ENCODE peak calls at places on chromosomes 5 and 9, in ten cellular contexts. I is hepatocyte, B is IMR-90, G is keratinocyte, Y is adrenal gland, D is mesendoderm, L is ascending aorta, W is heart right ventricle, X is esophagus muscularis mucosa, K is HepG2. J is an unnamed sample. For H3K4me1, the result is how much of the 10 kb centered on the place peaks cover.

GRCh38 chr9:98551511-98552286 is 157.0 kb downstream of the GABBR2 start:
- DNase-seq in X (no peak), K (no peak), Y (no peak), W (no peak), G (no peak), B (peak), L (no peak), I (peak), D (peak), J (peak)

GRCh38 chr9:97502222-97502983 is 937 bp downstream of the TMOD1 start:
- DNase-seq in X (peak), W (peak), D (peak), L (no peak), I (peak), G (no peak), Y (no peak), B (no peak), K (no peak), J (no peak)

GRCh38 chr5:6734243-6734695 is 21.0 kb downstream of the TENT4A start:
- DNase-seq in B (peak), I (no peak), W (no peak), X (no peak), K (no peak), D (no peak), Y (peak), L (no peak), G (no peak), J (no peak)

GRCh38 chr5:38167562-38167996 is 90.8 kb upstream of the EGFLAM start:
- DNase-seq in X (no peak), K (no peak), D (peak), Y (no peak), W (peak), G (no peak), L (no peak), I (no peak), B (no peak), J (no peak)

GRCh38 chr5:112013660-112014059 is 256.7 kb upstream of the NREP start:
- DNase-seq in I (no peak), B (no peak), K (no peak), L (no peak), G (no peak), W (no peak), Y (no peak), X (no peak), D (no peak), J (no peak)

GRCh38 chr5:169527863-169528262 is 55.7 kb upstream of the SPDL1 start:
- DNase-seq in K (no peak), D (no peak), I (no peak), L (no peak), X (no peak), G (no peak), Y (no peak), B (no peak), W (no peak), J (no peak)

GRCh38 chr9:134317431-134318414 is 8.5 kb upstream of the RXRA start:
- DNase-seq in L (peak), W (no peak), G (no peak), D (no peak), K (no peak), B (peak), Y (no peak), X (no peak), I (no peak), J (no peak)

GRCh38 chr9:86464242-86464641 is 110.0 kb upstream of the TUT7 start:
- DNase-seq in K (no peak), X (no peak), L (no peak), G (no peak), I (no peak), W (no peak), Y (no peak), B (no peak), D (no peak), J (no peak)

GRCh38 chr5:133382661-133383579 is 229.4 kb downstream of the FSTL4 start:
- DNase-seq in G (no peak), Y (no peak), X (no peak), D (no peak), K (no peak), I (no peak), W (no peak), L (no peak), B (no peak), J (no peak)

GRCh38 chr5:1542011-1542410 is 18.3 kb upstream of the LPCAT1 start:
- DNase-seq in G (no peak), W (no peak), L (no peak), I (no peak), K (no peak), X (no peak), Y (no peak), B (no peak), D (no peak), J (no peak)

GRCh38 chr5:132026516-132027008 is 15.1 kb upstream of the ACSL6 start:
- DNase-seq in L (no peak), X (peak), I (no peak), B (no peak), K (no peak), G (no peak), W (no peak), D (no peak), Y (no peak), J (peak)

GRCh38 chr9:130982636-130983282 is 26.2 kb upstream of the LAMC3 start:
- DNase-seq in G (no peak), W (no peak), X (no peak), K (no peak), B (no peak), L (no peak), I (no peak), Y (no peak), D (no peak), J (no peak)

GRCh38 chr5:55450050-55450765 is 84.6 kb downstream of the PLPP1 start:
- DNase-seq in D (no peak), I (no peak), B (peak), W (no peak), Y (no peak), G (no peak), L (no peak), X (no peak), K (no peak), J (no peak)

GRCh38 chr5:171484460-171484899 is 65.0 kb downstream of the FGF18 start:
- DNase-seq in L (no peak), W (no peak), I (no peak), X (no peak), K (no peak), D (no peak), B (no peak), Y (peak), G (no peak), J (no peak)

GRCh38 chr5:171481791-171482536 is 62.5 kb downstream of the FGF18 start:
- DNase-seq in L (no peak), X (no peak), Y (no peak), I (no peak), B (no peak), K (no peak), W (no peak), G (no peak), D (no peak), J (no peak)

GRCh38 chr5:171485668-171486067 is 66.2 kb downstream of the FGF18 start:
- DNase-seq in Y (no peak), W (no peak), L (no peak), D (no peak), B (no peak), I (no peak), G (no peak), K (no peak), X (no peak), J (no peak)

GRCh38 chr5:171479776-171480125 is 60.3 kb downstream of the FGF18 start:
- DNase-seq in L (no peak), W (no peak), X (no peak), I (no peak), B (no peak), D (no peak), G (no peak), Y (no peak), K (no peak), J (no peak)

GRCh38 chr5:171483453-171484177 is 64.2 kb downstream of the FGF18 start:
- DNase-seq in W (peak), X (no peak), D (no peak), K (no peak), G (no peak), B (peak), L (peak), I (no peak), Y (peak), J (no peak)
- H3K4me3 ChIP-seq in W (no peak), X (no peak), D (no peak), K (no peak), G (no peak), B (no peak), L (no peak), I (no peak), Y (no peak), J (no peak)

GRCh38 chr9:125651907-125652306 is 55.1 kb downstream of the MAPKAP1 start:
- DNase-seq in G (no peak), D (no peak), B (no peak), W (no peak), K (no peak), L (no peak), I (no peak), X (no peak), Y (no peak), J (no peak)
- H3K4me1 ChIP-seq in G (under half), D (under half), B (under half), W (under half), K (under half), L (under half), I (under half), X (under half), Y (under half), J (under half)

DNA sequence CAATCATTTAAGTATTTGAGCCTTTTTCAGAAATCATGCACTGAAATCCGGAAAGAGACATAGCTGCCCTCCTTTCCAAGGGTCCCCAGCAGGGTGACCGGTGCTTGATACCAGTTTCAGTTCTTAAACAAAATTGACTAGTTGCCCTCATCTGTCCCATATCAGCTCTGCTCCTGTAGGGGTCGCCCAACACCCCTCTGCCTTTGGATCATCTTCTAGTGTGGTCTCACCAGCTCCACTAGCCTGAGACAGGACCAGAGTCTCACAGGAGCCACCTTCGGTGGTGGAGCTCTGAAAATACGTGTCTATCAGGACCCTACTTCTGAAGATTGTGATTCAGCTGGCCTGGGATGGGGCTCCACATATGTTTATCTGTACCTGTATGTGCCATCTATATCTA is 428.2 kb downstream of the ENC1 start:
- DNase-seq in X (peak), Y (no peak), B (peak), D (peak), G (no peak), K (peak), W (no peak), L (no peak), I (no peak), J (no peak)
- H3K4me3 ChIP-seq in X (no peak), Y (no peak), B (no peak), D (no peak), G (no peak), K (no peak), W (no peak), L (no peak), I (no peak), J (no peak)

DNA sequence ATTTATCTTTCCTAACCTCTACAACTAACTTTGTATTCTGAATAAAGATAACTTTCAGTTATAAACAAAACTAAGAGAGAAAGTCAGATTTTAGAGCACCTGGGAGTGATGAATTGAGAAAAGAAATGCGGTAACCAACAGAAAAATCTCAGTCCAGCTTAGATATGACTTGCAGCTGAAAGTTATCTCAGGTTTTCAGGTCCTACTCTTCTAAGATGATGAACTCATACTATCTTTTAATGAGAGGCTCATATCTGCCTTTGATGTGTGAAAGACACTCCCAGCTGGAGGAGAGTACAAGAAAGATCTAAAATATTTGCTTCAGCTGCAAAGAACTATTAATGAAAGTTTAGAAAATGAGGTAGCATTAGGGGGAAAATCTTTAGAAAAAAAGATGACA is 190.5 kb downstream of the DENND1A start:
- DNase-seq in X (no peak), D (no peak), W (no peak), L (no peak), Y (no peak), G (no peak), K (no peak), I (no peak), B (no peak), J (no peak)
- H3K4me1 ChIP-seq in X (under half), D (under half), W (under half), L (under half), Y (under half), G (under half), K (half or more), I (under half), B (under half), J (under half)

DNA sequence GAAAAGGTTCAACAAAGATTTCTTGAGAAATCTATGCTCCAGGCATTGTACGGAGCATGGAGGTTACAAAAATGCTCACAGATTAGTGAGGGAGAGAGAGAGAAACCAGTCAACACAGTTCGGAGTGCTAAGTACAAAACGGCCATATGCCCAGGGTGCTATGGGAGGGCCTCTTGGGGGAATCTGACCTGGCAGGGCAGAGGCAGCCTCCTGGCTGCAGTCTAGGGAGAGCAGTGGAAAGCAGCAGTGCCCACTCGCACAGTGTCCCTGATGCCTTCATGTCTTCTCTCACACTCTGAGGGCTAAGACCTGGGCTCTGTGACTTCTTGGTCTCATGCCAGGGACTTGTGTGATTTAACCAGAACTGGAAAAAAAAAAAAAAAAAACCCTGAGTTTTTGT is 29.8 kb upstream of the SMC5 start:
- DNase-seq in L (no peak), Y (no peak), I (peak), G (no peak), X (no peak), W (peak), K (no peak), B (no peak), D (no peak), J (no peak)
- H3K4me3 ChIP-seq in L (no peak), Y (no peak), I (no peak), G (no peak), X (no peak), W (no peak), K (no peak), B (no peak), D (no peak), J (no peak)

DNA sequence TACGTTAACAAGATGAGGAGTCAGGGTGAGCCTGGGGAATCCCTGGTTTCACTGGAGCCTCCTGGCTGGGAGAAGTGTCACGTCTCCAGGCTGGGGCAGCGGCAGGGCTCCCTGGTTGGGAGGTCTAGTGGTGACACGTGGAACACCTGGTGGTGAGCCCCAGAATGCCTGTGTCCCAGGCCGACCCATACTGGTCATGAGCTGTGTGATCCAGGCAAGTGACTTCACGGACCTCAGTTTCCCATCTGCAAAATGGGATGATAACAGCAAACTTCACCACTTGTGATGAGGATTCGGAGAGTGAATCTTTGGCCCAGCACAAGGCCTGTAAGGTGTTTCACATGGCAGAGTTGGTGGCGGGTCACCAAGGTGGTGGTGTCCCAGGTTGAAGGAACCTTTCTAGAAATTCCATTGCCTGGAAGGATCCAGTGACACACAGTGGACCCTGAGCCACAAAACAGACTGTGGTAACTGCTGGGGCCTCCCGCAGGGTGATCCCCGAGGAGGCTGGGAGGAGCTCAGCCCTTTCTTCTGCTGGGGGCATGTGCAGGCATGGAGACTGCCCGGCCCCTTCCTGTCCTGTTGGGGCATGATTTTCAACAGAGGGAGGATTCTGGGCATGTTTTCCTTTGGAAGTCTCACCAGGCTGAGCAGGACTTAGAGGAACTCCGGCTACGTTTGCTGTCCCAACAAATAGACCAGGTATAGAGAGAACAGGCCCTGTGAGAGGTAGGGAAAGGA is 153.9 kb upstream of the IER5L start:
- DNase-seq in X (no peak), G (peak), Y (no peak), W (no peak), D (peak), K (no peak), I (no peak), L (no peak), B (no peak), J (no peak)
- H3K4me1 ChIP-seq in X (under half), G (under half), Y (under half), W (under half), D (under half), K (half or more), I (under half), L (under half), B (under half), J (under half)

GRCh38 chr9:93059097-93059959 is 827 bp downstream of the SUSD3 start:
- DNase-seq in D (no peak), K (no peak), G (no peak), I (no peak), W (no peak), Y (no peak), B (no peak), L (no peak), X (no peak), J (no peak)
- H3K4me3 ChIP-seq in D (no peak), K (peak), G (peak), I (peak), W (peak), Y (no peak), B (peak), L (peak), X (peak), J (no peak)

DNA sequence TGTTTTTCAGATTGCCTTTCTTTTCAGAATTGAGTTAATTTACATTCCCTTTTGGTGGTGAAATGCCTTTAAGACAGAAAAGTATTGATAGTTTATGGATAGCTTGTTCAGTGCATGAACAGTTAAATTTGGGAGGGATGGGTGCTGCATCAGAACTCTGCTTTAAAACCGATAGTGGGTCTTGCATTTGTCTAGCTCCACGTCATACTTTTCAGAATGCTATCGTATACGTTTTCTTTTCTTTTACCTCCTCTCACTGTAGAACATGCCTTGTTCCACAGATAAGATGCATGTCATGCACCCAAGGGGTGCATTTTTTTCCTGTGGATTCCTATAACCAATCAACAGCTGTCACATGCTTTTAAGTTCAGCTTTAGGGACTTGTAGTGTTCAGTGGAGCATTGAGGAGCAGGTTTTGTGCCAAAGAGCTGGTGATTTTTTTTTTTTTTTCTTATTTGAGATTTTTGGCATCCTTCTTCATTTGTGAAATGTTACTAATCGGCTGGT is 2.3 kb downstream of the SLC44A1 start:
- DNase-seq in G (no peak), W (no peak), I (no peak), Y (no peak), K (no peak), B (no peak), D (no peak), L (no peak), X (no peak), J (no peak)
- H3K4me1 ChIP-seq in G (under half), W (under half), I (under half), Y (under half), K (half or more), B (under half), D (under half), L (under half), X (under half), J (under half)

DNA sequence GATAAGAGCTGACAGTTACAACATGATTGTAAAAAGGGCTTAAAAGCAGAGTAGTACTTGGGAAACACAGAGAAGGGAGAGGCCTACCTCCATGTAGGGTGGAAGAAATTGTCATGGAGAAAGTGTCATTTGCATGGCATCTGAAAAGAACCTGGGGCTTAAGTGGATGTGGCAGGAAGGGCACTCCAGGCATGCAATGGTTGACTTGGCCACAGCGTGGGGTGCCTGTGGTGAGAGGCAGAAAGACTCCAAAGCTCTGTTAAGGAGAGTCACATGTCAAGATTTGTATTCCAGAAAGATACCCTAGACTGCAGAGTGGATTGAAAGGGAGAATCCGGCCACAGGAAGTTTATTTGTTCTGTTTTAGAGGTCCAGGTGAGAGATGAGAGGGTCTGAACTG is 2.4 kb downstream of the POLR3G start:
- DNase-seq in G (no peak), Y (no peak), W (no peak), I (no peak), K (no peak), X (no peak), D (peak), L (no peak), B (no peak), J (no peak)
- H3K4me3 ChIP-seq in G (no peak), Y (no peak), W (no peak), I (no peak), K (no peak), X (no peak), D (no peak), L (no peak), B (no peak), J (no peak)